ENCODE peak calls at places on chromosomes 6 and 20, in seven cellular contexts. J, A, E, V, T, U and C are unnamed samples.

GRCh38 chr20:38217791-38218565 is 42.6 kb downstream of the KIAA1755 start:
- DNase-seq in J (peak), A (peak), E (no peak), V (no peak), T (no peak), U (no peak), C (no peak)

GRCh38 chr6:95690328-95690727 is 113.0 kb downstream of the MANEA start:
- DNase-seq in J (no peak), A (no peak), E (no peak), V (no peak), T (no peak), U (no peak), C (no peak)

GRCh38 chr6:8939615-8940014 is 504.3 kb upstream of the SLC35B3 start:
- DNase-seq in J (no peak), A (no peak), E (no peak), V (no peak), T (no peak), U (no peak), C (no peak)

GRCh38 chr6:93784794-93785757 is 365.7 kb upstream of the EPHA7 start:
- DNase-seq in J (no peak), A (peak), E (no peak), V (no peak), T (no peak), U (no peak), C (no peak)

GRCh38 chr6:19478992-19479391 is 358.2 kb upstream of the ID4 start:
- DNase-seq in J (no peak), A (no peak), E (no peak), V (no peak), T (no peak), U (no peak), C (no peak)

GRCh38 chr20:58173091-58173490 is 55.4 kb downstream of the ANKRD60 start:
- DNase-seq in J (no peak), A (no peak), E (no peak), V (no peak), T (no peak), U (no peak), C (no peak)

GRCh38 chr6:69880570-69880969 is 14.2 kb downstream of the COL19A1 start:
- DNase-seq in J (no peak), A (no peak), E (no peak), V (no peak), T (no peak), U (no peak), C (no peak)

GRCh38 chr20:32281711-32282110 is 4.3 kb downstream of the KIF3B start:
- DNase-seq in J (no peak), A (no peak), E (no peak), V (no peak), T (no peak), U (no peak), C (no peak)

GRCh38 chr6:159941286-159942113 is 27.4 kb upstream of the IGF2R start:
- DNase-seq in J (no peak), A (peak), E (no peak), V (no peak), T (no peak), U (no peak), C (no peak)

GRCh38 chr20:32702706-32703425 is 29.1 kb upstream of the C20orf203 start:
- DNase-seq in J (no peak), A (peak), E (no peak), V (no peak), T (no peak), U (no peak), C (no peak)

GRCh38 chr6:32177182-32177787 is 920 bp upstream of the RNF5 start:
- DNase-seq in J (no peak), A (no peak), E (no peak), V (no peak), T (peak), U (no peak), C (peak)

GRCh38 chr20:53806683-53807401 is 213.2 kb upstream of the ZNF217 start:
- DNase-seq in J (no peak), A (no peak), E (no peak), V (no peak), T (no peak), U (no peak), C (no peak)

GRCh38 chr20:7714549-7714948 is 225.7 kb downstream of the HAO1 start:
- DNase-seq in J (no peak), A (no peak), E (no peak), V (no peak), T (no peak), U (no peak), C (no peak)

GRCh38 chr6:148261470-148261869 is 81.2 kb upstream of the SASH1 start:
- DNase-seq in J (no peak), A (no peak), E (no peak), V (no peak), T (no peak), U (no peak), C (no peak)

GRCh38 chr20:50615407-50615806 is 75.9 kb downstream of the RIPOR3 start:
- DNase-seq in J (no peak), A (no peak), E (no peak), V (no peak), T (no peak), U (no peak), C (no peak)

GRCh38 chr6:72111611-72112010 is 225.3 kb downstream of the RIMS1 start:
- DNase-seq in J (no peak), A (peak), E (no peak), V (no peak), T (no peak), U (no peak), C (no peak)

GRCh38 chr6:145266432-145267075 is 468.8 kb downstream of the EPM2A start:
- DNase-seq in J (no peak), A (no peak), E (no peak), V (no peak), T (no peak), U (no peak), C (no peak)

GRCh38 chr6:105808571-105808970 is 277.6 kb upstream of the PRDM1 start:
- DNase-seq in J (no peak), A (no peak), E (no peak), V (no peak), T (no peak), U (no peak), C (no peak)

GRCh38 chr6:154086510-154086909 is 47.5 kb downstream of the OPRM1 start:
- DNase-seq in J (no peak), A (no peak), E (no peak), V (no peak), T (no peak), U (no peak), C (no peak)

GRCh38 chr6:104969785-104970581 is 13.1 kb downstream of the LIN28B start:
- DNase-seq in J (no peak), A (no peak), E (no peak), V (no peak), T (no peak), U (no peak), C (no peak)

GRCh38 chr6:7087066-7087465 is 20.7 kb upstream of the RREB1 start:
- DNase-seq in J (no peak), A (peak), E (no peak), V (no peak), T (no peak), U (no peak), C (peak)

GRCh38 chr20:9179193-9179802 is 110.4 kb downstream of the PLCB4 start:
- DNase-seq in J (no peak), A (peak), E (no peak), V (no peak), T (no peak), U (no peak), C (no peak)

GRCh38 chr6:162181741-162182401 is 545.7 kb downstream of the PRKN start:
- DNase-seq in J (no peak), A (no peak), E (peak), V (no peak), T (no peak), U (no peak), C (no peak)

GRCh38 chr6:31158863-31159855 is 770 bp downstream of the TCF19 start:
- DNase-seq in J (no peak), A (no peak), E (peak), V (no peak), T (peak), U (no peak), C (peak)

GRCh38 chr6:106745824-106746610 is 116.6 kb downstream of the QRSL1 start:
- DNase-seq in J (no peak), A (peak), E (no peak), V (no peak), T (no peak), U (no peak), C (no peak)

GRCh38 chr6:12014027-12014872 is 2.1 kb downstream of the HIVEP1 start:
- DNase-seq in J (no peak), A (no peak), E (no peak), V (no peak), T (no peak), U (no peak), C (no peak)

GRCh38 chr20:23084845-23085355 is 1.2 kb downstream of the CD93 start:
- DNase-seq in J (no peak), A (no peak), E (no peak), V (no peak), T (no peak), U (no peak), C (no peak)

GRCh38 chr6:126388235-126388634 is 48.3 kb downstream of the CENPW start:
- DNase-seq in J (no peak), A (peak), E (no peak), V (no peak), T (no peak), U (no peak), C (no peak)

GRCh38 chr20:41776450-41776849 is 158.3 kb upstream of the CHD6 start:
- DNase-seq in J (no peak), A (no peak), E (no peak), V (no peak), T (no peak), U (no peak), C (no peak)

GRCh38 chr6:148419430-148419829 is 76.8 kb downstream of the SASH1 start:
- DNase-seq in J (no peak), A (no peak), E (no peak), V (no peak), T (no peak), U (no peak), C (no peak)

GRCh38 chr20:45934587-45935415 is at the start of gene PCIF1:
- DNase-seq in J (peak), A (peak), E (peak), V (peak), T (peak), U (peak), C (peak)

GRCh38 chr6:146543211-146543939 is at the start of gene RAB32:
- DNase-seq in J (peak), A (peak), E (peak), V (no peak), T (peak), U (peak), C (no peak)

GRCh38 chr20:32737371-32738223 is 5.7 kb downstream of the COMMD7 start:
- DNase-seq in J (no peak), A (no peak), E (no peak), V (no peak), T (no peak), U (no peak), C (peak)